ENCODE peak calls at places on chromosome 4, in ten cellular contexts. One of them, this sample, is unnamed. For H3K4me1, the result is how much of the 10 kb centered on the place peaks cover.

GRCh38 chr4:63757919-63758318 is 651.3 kb downstream of the TECRL start:
- DNase-seq in colonic mucosa: no peak
- DNase-seq in aorta: no peak
- DNase-seq in ovary: no peak
- DNase-seq in uterus: no peak
- DNase-seq in DND-41: no peak
- DNase-seq in body of pancreas: no peak
- DNase-seq in tibial nerve: no peak
- DNase-seq in cardiac muscle cell: no peak
- DNase-seq in stomach: no peak
- DNase-seq in this sample: no peak

GRCh38 chr4:15778742-15779231 is 659 bp downstream of the CD38 start:
- DNase-seq in colonic mucosa: peak
- DNase-seq in aorta: peak
- DNase-seq in ovary: peak
- DNase-seq in uterus: no peak
- DNase-seq in DND-41: peak
- DNase-seq in body of pancreas: peak
- DNase-seq in tibial nerve: no peak
- DNase-seq in cardiac muscle cell: peak
- DNase-seq in stomach: no peak
- DNase-seq in this sample: peak

GRCh38 chr4:173252024-173252935 is 81.9 kb downstream of the HMGB2 start:
- DNase-seq in colonic mucosa: peak
- DNase-seq in aorta: peak
- DNase-seq in ovary: no peak
- DNase-seq in uterus: peak
- DNase-seq in DND-41: peak
- DNase-seq in body of pancreas: peak
- DNase-seq in tibial nerve: peak
- DNase-seq in cardiac muscle cell: peak
- DNase-seq in stomach: peak
- DNase-seq in this sample: peak

GRCh38 chr4:169428376-169428775 is 157.6 kb upstream of the SH3RF1 start:
- DNase-seq in colonic mucosa: no peak
- DNase-seq in aorta: no peak
- DNase-seq in ovary: no peak
- DNase-seq in uterus: no peak
- DNase-seq in DND-41: no peak
- DNase-seq in body of pancreas: no peak
- DNase-seq in tibial nerve: no peak
- DNase-seq in cardiac muscle cell: peak
- DNase-seq in stomach: no peak
- DNase-seq in this sample: no peak

GRCh38 chr4:92184566-92184965 is 119.2 kb upstream of the GRID2 start:
- DNase-seq in colonic mucosa: no peak
- DNase-seq in aorta: no peak
- DNase-seq in ovary: no peak
- DNase-seq in uterus: no peak
- DNase-seq in DND-41: no peak
- DNase-seq in body of pancreas: no peak
- DNase-seq in tibial nerve: no peak
- DNase-seq in cardiac muscle cell: peak
- DNase-seq in stomach: no peak
- DNase-seq in this sample: no peak

GRCh38 chr4:32206756-32207155 is 1486.6 kb downstream of the PCDH7 start:
- DNase-seq in colonic mucosa: no peak
- DNase-seq in aorta: no peak
- DNase-seq in ovary: no peak
- DNase-seq in uterus: no peak
- DNase-seq in DND-41: no peak
- DNase-seq in body of pancreas: no peak
- DNase-seq in tibial nerve: no peak
- DNase-seq in cardiac muscle cell: no peak
- DNase-seq in stomach: no peak
- DNase-seq in this sample: no peak

GRCh38 chr4:132527817-132528216 is 621.3 kb upstream of the PCDH10 start:
- DNase-seq in colonic mucosa: no peak
- DNase-seq in aorta: no peak
- DNase-seq in ovary: no peak
- DNase-seq in uterus: no peak
- DNase-seq in DND-41: no peak
- DNase-seq in body of pancreas: no peak
- DNase-seq in tibial nerve: no peak
- DNase-seq in cardiac muscle cell: no peak
- DNase-seq in stomach: no peak
- DNase-seq in this sample: no peak

GRCh38 chr4:150849016-150849415 is 166.1 kb downstream of the LRBA start:
- DNase-seq in colonic mucosa: no peak
- DNase-seq in aorta: no peak
- DNase-seq in ovary: no peak
- DNase-seq in uterus: no peak
- DNase-seq in DND-41: no peak
- DNase-seq in body of pancreas: no peak
- DNase-seq in tibial nerve: no peak
- DNase-seq in cardiac muscle cell: no peak
- DNase-seq in stomach: no peak
- DNase-seq in this sample: no peak

DNA sequence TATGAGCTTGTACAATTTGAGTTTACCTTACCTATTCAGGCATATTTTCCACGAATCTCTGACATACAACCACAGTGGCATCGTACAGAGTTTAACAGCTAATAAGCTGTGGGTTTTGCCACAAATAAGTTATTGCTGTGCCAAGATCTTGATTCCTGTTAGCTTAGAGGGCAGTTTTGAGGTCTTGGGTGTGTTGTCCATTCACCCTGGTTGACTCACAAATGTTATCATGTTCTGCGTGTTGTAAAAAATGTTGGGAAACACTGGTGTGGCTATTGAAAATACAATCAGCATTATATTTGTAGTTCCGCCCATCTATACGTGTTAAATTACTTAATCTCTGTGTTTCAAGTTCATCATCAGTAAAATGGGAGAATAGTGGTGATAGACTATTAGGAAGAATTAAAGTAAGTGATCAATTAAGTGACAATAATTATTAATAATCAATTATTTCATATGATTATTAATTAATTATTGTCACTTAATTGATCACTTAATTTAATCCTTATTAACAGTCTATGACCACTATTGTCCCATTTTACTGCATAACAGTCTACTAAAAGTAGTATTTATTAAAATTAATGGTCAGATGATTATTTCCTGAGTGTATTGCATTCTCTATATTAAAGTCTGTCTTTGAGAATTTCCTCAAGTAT is 96.2 kb downstream of the TMA16 start:
- DNase-seq in colonic mucosa: no peak
- DNase-seq in aorta: no peak
- DNase-seq in ovary: no peak
- DNase-seq in uterus: no peak
- DNase-seq in DND-41: no peak
- DNase-seq in body of pancreas: no peak
- DNase-seq in tibial nerve: no peak
- DNase-seq in cardiac muscle cell: no peak
- DNase-seq in stomach: no peak
- DNase-seq in this sample: no peak
- H3K4me1 ChIP-seq in colonic mucosa: under half
- H3K4me1 ChIP-seq in aorta: under half
- H3K4me1 ChIP-seq in ovary: under half
- H3K4me1 ChIP-seq in uterus: under half
- H3K4me1 ChIP-seq in DND-41: under half
- H3K4me1 ChIP-seq in body of pancreas: under half
- H3K4me1 ChIP-seq in tibial nerve: under half
- H3K4me1 ChIP-seq in cardiac muscle cell: under half
- H3K4me1 ChIP-seq in stomach: under half
- H3K4me1 ChIP-seq in this sample: under half

DNA sequence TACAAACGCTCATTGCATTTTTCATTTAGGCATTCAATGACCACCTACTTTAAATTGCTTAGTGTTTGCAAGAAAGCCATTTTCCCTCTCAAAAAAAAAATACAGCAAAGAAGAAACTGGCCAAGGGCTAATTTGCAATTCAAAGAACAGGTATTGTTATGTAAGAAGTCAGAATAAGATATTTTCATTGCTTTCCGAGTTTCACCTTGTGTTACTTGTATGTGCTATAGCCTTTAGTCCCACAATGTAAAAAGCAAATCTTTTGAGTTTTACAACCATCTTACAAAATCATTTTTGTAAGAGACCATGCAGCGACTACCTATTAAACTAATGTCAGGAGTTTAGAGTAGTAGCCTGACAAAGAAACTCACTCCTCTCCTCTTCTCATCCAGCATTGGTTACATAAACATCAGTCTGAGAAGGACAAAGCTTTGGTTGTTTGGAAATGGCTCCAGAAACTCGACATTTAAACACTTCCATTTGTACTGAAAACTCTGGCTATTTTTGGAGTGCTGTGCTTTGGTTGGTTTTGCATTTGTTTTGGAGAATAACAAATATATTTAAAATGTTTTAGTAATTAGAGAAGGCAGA is 15.3 kb downstream of the TENM3 start:
- DNase-seq in colonic mucosa: no peak
- DNase-seq in aorta: no peak
- DNase-seq in ovary: no peak
- DNase-seq in uterus: no peak
- DNase-seq in DND-41: no peak
- DNase-seq in body of pancreas: no peak
- DNase-seq in tibial nerve: no peak
- DNase-seq in cardiac muscle cell: no peak
- DNase-seq in stomach: no peak
- DNase-seq in this sample: no peak
- H3K27ac ChIP-seq in colonic mucosa: no peak
- H3K27ac ChIP-seq in aorta: no peak
- H3K27ac ChIP-seq in ovary: no peak
- H3K27ac ChIP-seq in uterus: no peak
- H3K27ac ChIP-seq in DND-41: no peak
- H3K27ac ChIP-seq in body of pancreas: no peak
- H3K27ac ChIP-seq in tibial nerve: no peak
- H3K27ac ChIP-seq in cardiac muscle cell: no peak
- H3K27ac ChIP-seq in stomach: no peak
- H3K27ac ChIP-seq in this sample: no peak

GRCh38 chr4:159178147-159178541 is 75.3 kb downstream of the RAPGEF2 start:
- DNase-seq in colonic mucosa: no peak
- DNase-seq in aorta: no peak
- DNase-seq in ovary: no peak
- DNase-seq in uterus: no peak
- DNase-seq in DND-41: no peak
- DNase-seq in body of pancreas: no peak
- DNase-seq in tibial nerve: no peak
- DNase-seq in cardiac muscle cell: peak
- DNase-seq in stomach: no peak
- DNase-seq in this sample: no peak

GRCh38 chr4:159174645-159175147 is 71.8 kb downstream of the RAPGEF2 start:
- DNase-seq in colonic mucosa: no peak
- DNase-seq in aorta: no peak
- DNase-seq in ovary: no peak
- DNase-seq in uterus: no peak
- DNase-seq in DND-41: no peak
- DNase-seq in body of pancreas: no peak
- DNase-seq in tibial nerve: no peak
- DNase-seq in cardiac muscle cell: peak
- DNase-seq in stomach: no peak
- DNase-seq in this sample: no peak

GRCh38 chr4:159175989-159176375 is 73.1 kb downstream of the RAPGEF2 start:
- DNase-seq in colonic mucosa: no peak
- DNase-seq in aorta: no peak
- DNase-seq in ovary: no peak
- DNase-seq in uterus: no peak
- DNase-seq in DND-41: no peak
- DNase-seq in body of pancreas: no peak
- DNase-seq in tibial nerve: no peak
- DNase-seq in cardiac muscle cell: no peak
- DNase-seq in stomach: no peak
- DNase-seq in this sample: no peak

GRCh38 chr4:159177265-159178146 is 74.6 kb downstream of the RAPGEF2 start:
- DNase-seq in colonic mucosa: no peak
- DNase-seq in aorta: no peak
- DNase-seq in ovary: no peak
- DNase-seq in uterus: no peak
- DNase-seq in DND-41: no peak
- DNase-seq in body of pancreas: no peak
- DNase-seq in tibial nerve: no peak
- DNase-seq in cardiac muscle cell: no peak
- DNase-seq in stomach: no peak
- DNase-seq in this sample: no peak

DNA sequence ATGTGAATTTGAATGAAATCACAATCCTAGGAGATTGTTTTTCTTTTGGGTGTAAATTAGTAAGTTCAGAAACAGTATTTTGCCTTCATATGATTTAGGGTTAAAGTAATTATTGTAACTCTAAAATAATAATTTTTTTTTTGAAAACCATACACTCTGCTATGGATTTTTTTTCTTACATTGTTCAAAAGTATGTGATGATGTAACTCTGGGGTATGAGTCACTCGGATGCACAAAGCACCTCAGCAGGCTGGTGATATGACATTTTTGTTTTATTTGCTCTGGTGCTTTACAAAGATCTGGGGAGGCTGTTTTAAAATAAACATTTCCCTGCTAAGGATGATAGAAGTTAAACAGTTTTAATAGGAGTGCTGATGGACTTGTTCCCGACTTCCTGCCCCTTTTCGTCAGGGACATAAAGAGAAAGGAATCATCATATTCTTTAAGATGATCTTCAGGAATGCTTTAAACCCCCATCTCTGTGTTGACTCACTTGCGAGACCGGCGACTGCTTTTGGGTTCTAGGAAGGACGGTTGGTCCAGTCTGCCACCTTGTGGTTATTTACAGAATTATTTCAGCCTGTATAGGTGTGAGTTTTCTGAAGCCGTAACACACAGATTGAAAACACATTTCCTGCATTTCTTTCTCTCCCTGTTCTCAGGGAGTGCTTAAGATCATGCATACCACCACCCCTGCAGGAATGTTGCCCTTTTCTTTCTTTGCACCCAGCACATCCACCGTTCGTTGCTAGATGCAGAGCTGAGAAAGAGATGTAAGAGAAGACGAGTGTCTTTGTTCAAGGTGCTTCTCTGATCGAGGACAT is 72.5 kb downstream of the RAPGEF2 start:
- DNase-seq in colonic mucosa: peak
- DNase-seq in aorta: peak
- DNase-seq in ovary: peak
- DNase-seq in uterus: peak
- DNase-seq in DND-41: peak
- DNase-seq in body of pancreas: peak
- DNase-seq in tibial nerve: no peak
- DNase-seq in cardiac muscle cell: peak
- DNase-seq in stomach: peak
- DNase-seq in this sample: peak
- H3K4me1 ChIP-seq in colonic mucosa: under half
- H3K4me1 ChIP-seq in aorta: under half
- H3K4me1 ChIP-seq in ovary: under half
- H3K4me1 ChIP-seq in uterus: under half
- H3K4me1 ChIP-seq in DND-41: under half
- H3K4me1 ChIP-seq in body of pancreas: under half
- H3K4me1 ChIP-seq in tibial nerve: under half
- H3K4me1 ChIP-seq in cardiac muscle cell: half or more
- H3K4me1 ChIP-seq in stomach: half or more
- H3K4me1 ChIP-seq in this sample: half or more

DNA sequence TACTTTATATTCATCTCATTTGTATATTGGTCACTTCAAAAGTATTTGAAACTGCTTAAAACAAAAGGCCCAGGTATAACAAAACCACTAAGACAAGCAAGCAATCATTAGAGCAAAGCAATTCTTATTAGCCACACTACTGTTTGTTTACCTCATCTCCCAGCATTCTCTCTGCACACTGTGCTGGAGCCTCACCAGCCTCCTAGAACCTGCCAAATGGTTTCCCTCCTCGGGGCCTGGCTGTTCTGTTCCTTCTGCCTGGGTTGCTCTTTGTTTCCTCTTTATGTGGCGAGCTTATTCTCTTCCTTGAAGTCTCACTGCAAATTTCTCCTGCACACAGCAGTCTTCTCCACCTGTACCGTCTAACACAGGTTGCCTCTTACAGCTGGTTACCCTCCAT is 67.5 kb upstream of the MND1 start:
- DNase-seq in colonic mucosa: no peak
- DNase-seq in aorta: no peak
- DNase-seq in ovary: peak
- DNase-seq in uterus: no peak
- DNase-seq in DND-41: no peak
- DNase-seq in body of pancreas: no peak
- DNase-seq in tibial nerve: no peak
- DNase-seq in cardiac muscle cell: no peak
- DNase-seq in stomach: peak
- DNase-seq in this sample: no peak
- H3K27ac ChIP-seq in colonic mucosa: no peak
- H3K27ac ChIP-seq in aorta: no peak
- H3K27ac ChIP-seq in ovary: no peak
- H3K27ac ChIP-seq in uterus: no peak
- H3K27ac ChIP-seq in DND-41: no peak
- H3K27ac ChIP-seq in body of pancreas: no peak
- H3K27ac ChIP-seq in tibial nerve: no peak
- H3K27ac ChIP-seq in cardiac muscle cell: no peak
- H3K27ac ChIP-seq in stomach: peak
- H3K27ac ChIP-seq in this sample: no peak

This sample was measured in left lung.